ENCODE peak calls at places on chromosomes 11 and 22, in seven cellular contexts. One of them, this sample, is unnamed.
A peak's percentile ranks its signal among the peaks of the same experiment; 100 is the strongest.

GRCh38 chr22:45552580-45553332 is 50.1 kb downstream of the FBLN1 start:
- DNase-seq in Panc1: no peak
- DNase-seq in stomach: peak; percentile 30
- DNase-seq in BJ: peak; percentile 79
- DNase-seq in mammary epithelial cell: peak; percentile 87
- DNase-seq in PC-9: peak; percentile 28
- DNase-seq in adrenal gland: peak; percentile 78
- DNase-seq in this sample: peak; percentile 20

GRCh38 chr11:61833478-61833877 is 5.4 kb downstream of the FADS2 start:
- DNase-seq in Panc1: no peak
- DNase-seq in stomach: no peak
- DNase-seq in BJ: no peak
- DNase-seq in mammary epithelial cell: no peak
- DNase-seq in PC-9: no peak
- DNase-seq in adrenal gland: no peak
- DNase-seq in this sample: no peak

GRCh38 chr11:9017773-9018172 is 14.0 kb upstream of the NRIP3 start:
- DNase-seq in Panc1: no peak
- DNase-seq in stomach: no peak
- DNase-seq in BJ: no peak
- DNase-seq in mammary epithelial cell: no peak
- DNase-seq in PC-9: no peak
- DNase-seq in adrenal gland: peak; percentile 65
- DNase-seq in this sample: no peak

GRCh38 chr11:71269603-71270511 is 17.5 kb upstream of the SHANK2 start:
- DNase-seq in Panc1: no peak
- DNase-seq in stomach: peak; percentile 24
- DNase-seq in BJ: no peak
- DNase-seq in mammary epithelial cell: no peak
- DNase-seq in PC-9: peak; percentile 75
- DNase-seq in adrenal gland: no peak
- DNase-seq in this sample: no peak

GRCh38 chr11:68140496-68141246 is 19.5 kb upstream of the CHKA start:
- DNase-seq in Panc1: no peak
- DNase-seq in stomach: peak; percentile 53
- DNase-seq in BJ: no peak
- DNase-seq in mammary epithelial cell: no peak
- DNase-seq in PC-9: peak; percentile 9
- DNase-seq in adrenal gland: no peak
- DNase-seq in this sample: no peak

GRCh38 chr11:119625206-119625988 is 103.6 kb downstream of the NECTIN1 start:
- DNase-seq in Panc1: no peak
- DNase-seq in stomach: no peak
- DNase-seq in BJ: no peak
- DNase-seq in mammary epithelial cell: no peak
- DNase-seq in PC-9: no peak
- DNase-seq in adrenal gland: no peak
- DNase-seq in this sample: no peak

GRCh38 chr22:43491737-43492136 is 79.9 kb downstream of the MPPED1 start:
- DNase-seq in Panc1: no peak
- DNase-seq in stomach: no peak
- DNase-seq in BJ: no peak
- DNase-seq in mammary epithelial cell: no peak
- DNase-seq in PC-9: no peak
- DNase-seq in adrenal gland: no peak
- DNase-seq in this sample: no peak

GRCh38 chr22:39349506-39349966 is 255 bp upstream of the SYNGR1 start:
- DNase-seq in Panc1: no peak
- DNase-seq in stomach: peak; percentile 26
- DNase-seq in BJ: no peak
- DNase-seq in mammary epithelial cell: no peak
- DNase-seq in PC-9: no peak
- DNase-seq in adrenal gland: peak; percentile 61
- DNase-seq in this sample: no peak

GRCh38 chr22:30947821-30948454 is 20.6 kb downstream of the MORC2 start:
- DNase-seq in Panc1: no peak
- DNase-seq in stomach: no peak
- DNase-seq in BJ: no peak
- DNase-seq in mammary epithelial cell: peak; percentile 64
- DNase-seq in PC-9: no peak
- DNase-seq in adrenal gland: no peak
- DNase-seq in this sample: peak; percentile 70

GRCh38 chr11:76810151-76810853 is 27.1 kb downstream of the TSKU start:
- DNase-seq in Panc1: no peak
- DNase-seq in stomach: no peak
- DNase-seq in BJ: no peak
- DNase-seq in mammary epithelial cell: peak; percentile 56
- DNase-seq in PC-9: no peak
- DNase-seq in adrenal gland: peak; percentile 86
- DNase-seq in this sample: peak; percentile 22

GRCh38 chr11:14578551-14578956 is 58.4 kb upstream of the PSMA1 start:
- DNase-seq in Panc1: no peak
- DNase-seq in stomach: peak; percentile 46
- DNase-seq in BJ: no peak
- DNase-seq in mammary epithelial cell: peak; percentile 12
- DNase-seq in PC-9: no peak
- DNase-seq in adrenal gland: peak; percentile 57
- DNase-seq in this sample: peak; percentile 65

GRCh38 chr11:108616549-108616948 is 23.0 kb upstream of the EXPH5 start:
- DNase-seq in Panc1: peak; percentile 85
- DNase-seq in stomach: no peak
- DNase-seq in BJ: no peak
- DNase-seq in mammary epithelial cell: peak; percentile 99
- DNase-seq in PC-9: peak; percentile 100
- DNase-seq in adrenal gland: no peak
- DNase-seq in this sample: peak; percentile 100

GRCh38 chr11:95143106-95143681 is 53.5 kb downstream of the ENDOD1 start:
- DNase-seq in Panc1: no peak
- DNase-seq in stomach: no peak
- DNase-seq in BJ: no peak
- DNase-seq in mammary epithelial cell: no peak
- DNase-seq in PC-9: no peak
- DNase-seq in adrenal gland: no peak
- DNase-seq in this sample: no peak

GRCh38 chr11:78417888-78418583 is 416 bp upstream of the GAB2 start:
- DNase-seq in Panc1: no peak
- DNase-seq in stomach: peak; percentile 85
- DNase-seq in BJ: no peak
- DNase-seq in mammary epithelial cell: peak; percentile 63
- DNase-seq in PC-9: peak; percentile 63
- DNase-seq in adrenal gland: peak; percentile 89
- DNase-seq in this sample: peak; percentile 18

GRCh38 chr11:33655842-33656600 is 44.6 kb downstream of the C11orf91 start:
- DNase-seq in Panc1: no peak
- DNase-seq in stomach: no peak
- DNase-seq in BJ: no peak
- DNase-seq in mammary epithelial cell: peak; percentile 64
- DNase-seq in PC-9: no peak
- DNase-seq in adrenal gland: peak; percentile 18
- DNase-seq in this sample: peak; percentile 83
- H3K4me3 ChIP-seq in Panc1: no peak overlapping the region
- H3K4me3 ChIP-seq in stomach: no peak overlapping the region
- H3K4me3 ChIP-seq in BJ: no peak overlapping the region
- H3K4me3 ChIP-seq in mammary epithelial cell: no peak overlapping the region
- H3K4me3 ChIP-seq in PC-9: no peak overlapping the region
- H3K4me3 ChIP-seq in adrenal gland: no peak overlapping the region
- H3K4me3 ChIP-seq in this sample: no peak overlapping the region

DNA sequence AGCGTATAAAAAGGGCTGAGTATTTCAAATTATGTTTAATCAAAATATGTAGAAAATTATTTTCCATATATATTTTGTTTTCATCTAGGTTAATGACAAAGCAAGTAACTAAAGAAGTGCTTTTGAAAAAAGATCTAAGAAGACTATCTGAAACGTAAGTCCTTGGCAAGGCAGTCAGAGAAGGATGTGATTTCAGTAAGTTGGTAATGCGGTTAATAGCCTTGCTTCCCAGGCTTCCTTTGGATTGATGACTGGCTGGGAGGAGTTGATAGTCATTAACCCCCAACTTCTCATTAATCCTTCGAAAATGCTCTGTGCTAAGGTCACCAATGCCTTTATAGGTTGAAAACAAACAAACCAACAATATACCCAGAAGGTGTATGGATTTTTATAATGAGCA is 1326.6 kb downstream of the LRRC4C start:
- DNase-seq in Panc1: no peak
- DNase-seq in stomach: no peak
- DNase-seq in BJ: no peak
- DNase-seq in mammary epithelial cell: no peak
- DNase-seq in PC-9: no peak
- DNase-seq in adrenal gland: no peak
- DNase-seq in this sample: no peak
- TF ChIP-seq CTCF in Panc1: no peak
- TF ChIP-seq CTCF in stomach: no peak
- TF ChIP-seq CTCF in BJ: no peak
- TF ChIP-seq CTCF in mammary epithelial cell: no peak
- TF ChIP-seq CTCF in PC-9: no peak
- TF ChIP-seq CTCF in adrenal gland: no peak
- TF ChIP-seq CTCF in this sample: no peak

GRCh38 chr11:36346562-36347383 is 50.7 kb downstream of the PRR5L start:
- DNase-seq in Panc1: no peak
- DNase-seq in stomach: no peak
- DNase-seq in BJ: no peak
- DNase-seq in mammary epithelial cell: no peak
- DNase-seq in PC-9: no peak
- DNase-seq in adrenal gland: no peak
- DNase-seq in this sample: no peak
- H3K4me3 ChIP-seq in Panc1: no peak overlapping the region
- H3K4me3 ChIP-seq in stomach: no peak overlapping the region
- H3K4me3 ChIP-seq in BJ: no peak overlapping the region
- H3K4me3 ChIP-seq in mammary epithelial cell: no peak overlapping the region
- H3K4me3 ChIP-seq in PC-9: no peak overlapping the region
- H3K4me3 ChIP-seq in adrenal gland: no peak overlapping the region
- H3K4me3 ChIP-seq in this sample: no peak overlapping the region

GRCh38 chr11:65919151-65920034 is at the start of gene DRAP1:
- DNase-seq in Panc1: no peak
- DNase-seq in stomach: peak; percentile 99
- DNase-seq in BJ: peak; percentile 70
- DNase-seq in mammary epithelial cell: peak; percentile 97
- DNase-seq in PC-9: peak; percentile 91
- DNase-seq in adrenal gland: peak; percentile 99
- DNase-seq in this sample: peak; percentile 84
- TF ChIP-seq CTCF in Panc1: no peak
- TF ChIP-seq CTCF in stomach: no peak
- TF ChIP-seq CTCF in BJ: no peak
- TF ChIP-seq CTCF in mammary epithelial cell: no peak
- TF ChIP-seq CTCF in PC-9: no peak
- TF ChIP-seq CTCF in adrenal gland: no peak
- TF ChIP-seq CTCF in this sample: no peak

GRCh38 chr11:29913352-29913751 is 103.5 kb downstream of the KCNA4 start:
- DNase-seq in Panc1: no peak
- DNase-seq in stomach: no peak
- DNase-seq in BJ: no peak
- DNase-seq in mammary epithelial cell: no peak
- DNase-seq in PC-9: no peak
- DNase-seq in adrenal gland: no peak
- DNase-seq in this sample: no peak

GRCh38 chr11:29916040-29916439 is 100.8 kb downstream of the KCNA4 start:
- DNase-seq in Panc1: no peak
- DNase-seq in stomach: no peak
- DNase-seq in BJ: no peak
- DNase-seq in mammary epithelial cell: no peak
- DNase-seq in PC-9: no peak
- DNase-seq in adrenal gland: no peak
- DNase-seq in this sample: no peak

GRCh38 chr11:29914203-29914930 is 102.5 kb downstream of the KCNA4 start:
- DNase-seq in Panc1: no peak
- DNase-seq in stomach: no peak
- DNase-seq in BJ: no peak
- DNase-seq in mammary epithelial cell: peak; percentile 68
- DNase-seq in PC-9: no peak
- DNase-seq in adrenal gland: no peak
- DNase-seq in this sample: peak; percentile 86
- H3K4me3 ChIP-seq in Panc1: no peak overlapping the region
- H3K4me3 ChIP-seq in stomach: no peak overlapping the region
- H3K4me3 ChIP-seq in BJ: no peak overlapping the region
- H3K4me3 ChIP-seq in mammary epithelial cell: no peak overlapping the region
- H3K4me3 ChIP-seq in PC-9: no peak overlapping the region
- H3K4me3 ChIP-seq in adrenal gland: no peak overlapping the region
- H3K4me3 ChIP-seq in this sample: no peak overlapping the region

GRCh38 chr11:65530157-65530496 is 5.2 kb downstream of the SCYL1 start:
- DNase-seq in Panc1: no peak
- DNase-seq in stomach: no peak
- DNase-seq in BJ: no peak
- DNase-seq in mammary epithelial cell: no peak
- DNase-seq in PC-9: no peak
- DNase-seq in adrenal gland: no peak
- DNase-seq in this sample: no peak
- TF ChIP-seq CTCF in Panc1: no peak
- TF ChIP-seq CTCF in stomach: no peak
- TF ChIP-seq CTCF in BJ: peak; percentile 44
- TF ChIP-seq CTCF in mammary epithelial cell: peak; percentile 39
- TF ChIP-seq CTCF in PC-9: peak; percentile 40
- TF ChIP-seq CTCF in adrenal gland: peak; percentile 20
- TF ChIP-seq CTCF in this sample: peak; percentile 34

DNA sequence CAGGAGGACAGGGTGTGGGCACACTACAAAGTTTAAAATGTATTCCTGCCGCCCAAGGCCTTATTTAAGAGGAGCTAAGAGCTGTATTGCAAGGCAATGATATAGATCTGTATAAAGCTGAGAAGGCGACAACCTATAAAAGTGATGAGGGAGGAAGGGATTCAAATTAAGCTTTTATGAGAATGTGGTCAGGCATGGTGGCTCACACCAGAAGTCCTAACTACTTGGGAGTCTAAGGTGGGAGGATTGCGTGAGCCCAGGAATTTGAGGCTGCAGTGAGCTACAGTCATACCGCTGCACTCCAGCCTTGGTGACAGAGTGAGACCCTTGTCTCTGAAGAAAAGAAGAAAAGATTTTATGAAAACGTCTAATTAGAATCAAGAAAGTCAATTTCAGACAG is 9.7 kb upstream of the GLB1L3 start:
- DNase-seq in Panc1: no peak
- DNase-seq in stomach: no peak
- DNase-seq in BJ: no peak
- DNase-seq in mammary epithelial cell: no peak
- DNase-seq in PC-9: peak; percentile 88
- DNase-seq in adrenal gland: no peak
- DNase-seq in this sample: no peak
- H3K4me3 ChIP-seq in Panc1: no peak overlapping the region
- H3K4me3 ChIP-seq in stomach: no peak overlapping the region
- H3K4me3 ChIP-seq in BJ: no peak overlapping the region
- H3K4me3 ChIP-seq in mammary epithelial cell: no peak overlapping the region
- H3K4me3 ChIP-seq in PC-9: no peak overlapping the region
- H3K4me3 ChIP-seq in adrenal gland: no peak overlapping the region
- H3K4me3 ChIP-seq in this sample: no peak overlapping the region